ENCODE peak calls at places on chromosomes 12 and 14, in nine cellular contexts. One of them, this sample, is unnamed.

GRCh38 chr12:100393202-100393601 is 36.3 kb downstream of the SLC17A8 start:
- DNase-seq in RWPE1: no peak
- DNase-seq in endothelial cell: no peak
- DNase-seq in psoas muscle: no peak
- DNase-seq in cardiac fibroblast: no peak
- DNase-seq in esophagus squamous epithelium: no peak
- DNase-seq in astrocyte of the spinal cord: no peak
- DNase-seq in A549: no peak
- DNase-seq in PC-3: no peak
- DNase-seq in this sample: no peak

GRCh38 chr12:132437252-132438138 is 52.5 kb upstream of the FBRSL1 start:
- DNase-seq in RWPE1: no peak
- DNase-seq in endothelial cell: no peak
- DNase-seq in psoas muscle: no peak
- DNase-seq in cardiac fibroblast: no peak
- DNase-seq in esophagus squamous epithelium: no peak
- DNase-seq in astrocyte of the spinal cord: no peak
- DNase-seq in A549: no peak
- DNase-seq in PC-3: no peak
- DNase-seq in this sample: no peak

GRCh38 chr14:86013663-86014062 is 483.7 kb downstream of the FLRT2 start:
- DNase-seq in RWPE1: no peak
- DNase-seq in endothelial cell: no peak
- DNase-seq in psoas muscle: no peak
- DNase-seq in cardiac fibroblast: peak; percentile 2
- DNase-seq in esophagus squamous epithelium: no peak
- DNase-seq in astrocyte of the spinal cord: peak; percentile 3
- DNase-seq in A549: no peak
- DNase-seq in PC-3: peak; percentile 44
- DNase-seq in this sample: no peak

GRCh38 chr14:49774111-49774510 is 6.2 kb downstream of the KLHDC2 start:
- DNase-seq in RWPE1: no peak
- DNase-seq in endothelial cell: no peak
- DNase-seq in psoas muscle: no peak
- DNase-seq in cardiac fibroblast: no peak
- DNase-seq in esophagus squamous epithelium: no peak
- DNase-seq in astrocyte of the spinal cord: no peak
- DNase-seq in A549: no peak
- DNase-seq in PC-3: no peak
- DNase-seq in this sample: no peak

GRCh38 chr14:106586098-106586704 is 1059.8 kb downstream of the TMEM121 start:
- DNase-seq in RWPE1: peak; percentile 8
- DNase-seq in endothelial cell: no peak
- DNase-seq in psoas muscle: no peak
- DNase-seq in cardiac fibroblast: no peak
- DNase-seq in esophagus squamous epithelium: no peak
- DNase-seq in astrocyte of the spinal cord: no peak
- DNase-seq in A549: no peak
- DNase-seq in PC-3: no peak
- DNase-seq in this sample: no peak

GRCh38 chr14:32470161-32470705 is 141.1 kb downstream of the AKAP6 start:
- DNase-seq in RWPE1: no peak
- DNase-seq in endothelial cell: no peak
- DNase-seq in psoas muscle: no peak
- DNase-seq in cardiac fibroblast: no peak
- DNase-seq in esophagus squamous epithelium: no peak
- DNase-seq in astrocyte of the spinal cord: no peak
- DNase-seq in A549: no peak
- DNase-seq in PC-3: peak; percentile 56
- DNase-seq in this sample: no peak

GRCh38 chr14:36659010-36659821 is 2.4 kb upstream of the PAX9 start:
- DNase-seq in RWPE1: no peak
- DNase-seq in endothelial cell: no peak
- DNase-seq in psoas muscle: no peak
- DNase-seq in cardiac fibroblast: no peak
- DNase-seq in esophagus squamous epithelium: no peak
- DNase-seq in astrocyte of the spinal cord: no peak
- DNase-seq in A549: no peak
- DNase-seq in PC-3: peak; percentile 18
- DNase-seq in this sample: no peak

GRCh38 chr14:34365309-34365915 is 96.6 kb downstream of the SPTSSA start:
- DNase-seq in RWPE1: no peak
- DNase-seq in endothelial cell: no peak
- DNase-seq in psoas muscle: no peak
- DNase-seq in cardiac fibroblast: peak; percentile 35
- DNase-seq in esophagus squamous epithelium: no peak
- DNase-seq in astrocyte of the spinal cord: peak; percentile 54
- DNase-seq in A549: no peak
- DNase-seq in PC-3: peak; percentile 29
- DNase-seq in this sample: no peak

GRCh38 chr14:61551419-61551818 is 143.9 kb upstream of the HIF1A start:
- DNase-seq in RWPE1: no peak
- DNase-seq in endothelial cell: no peak
- DNase-seq in psoas muscle: no peak
- DNase-seq in cardiac fibroblast: no peak
- DNase-seq in esophagus squamous epithelium: no peak
- DNase-seq in astrocyte of the spinal cord: no peak
- DNase-seq in A549: no peak
- DNase-seq in PC-3: no peak
- DNase-seq in this sample: no peak

GRCh38 chr14:98077176-98077575 is 1194.8 kb downstream of the BCL11B start:
- DNase-seq in RWPE1: peak; percentile 56
- DNase-seq in endothelial cell: no peak
- DNase-seq in psoas muscle: no peak
- DNase-seq in cardiac fibroblast: no peak
- DNase-seq in esophagus squamous epithelium: no peak
- DNase-seq in astrocyte of the spinal cord: no peak
- DNase-seq in A549: no peak
- DNase-seq in PC-3: no peak
- DNase-seq in this sample: no peak

GRCh38 chr12:122350444-122350843 is 72.0 kb downstream of the CLIP1 start:
- DNase-seq in RWPE1: no peak
- DNase-seq in endothelial cell: no peak
- DNase-seq in psoas muscle: peak; percentile 65
- DNase-seq in cardiac fibroblast: peak; percentile 51
- DNase-seq in esophagus squamous epithelium: no peak
- DNase-seq in astrocyte of the spinal cord: peak; percentile 65
- DNase-seq in A549: no peak
- DNase-seq in PC-3: no peak
- DNase-seq in this sample: no peak

GRCh38 chr14:24216345-24216699 is 456 bp upstream of the MDP1 start:
- DNase-seq in RWPE1: no peak
- DNase-seq in endothelial cell: no peak
- DNase-seq in psoas muscle: no peak
- DNase-seq in cardiac fibroblast: no peak
- DNase-seq in esophagus squamous epithelium: no peak
- DNase-seq in astrocyte of the spinal cord: no peak
- DNase-seq in A549: no peak
- DNase-seq in PC-3: no peak
- DNase-seq in this sample: no peak

GRCh38 chr14:24211311-24211710 is 2.0 kb downstream of the CHMP4A start:
- DNase-seq in RWPE1: no peak
- DNase-seq in endothelial cell: no peak
- DNase-seq in psoas muscle: no peak
- DNase-seq in cardiac fibroblast: no peak
- DNase-seq in esophagus squamous epithelium: no peak
- DNase-seq in astrocyte of the spinal cord: no peak
- DNase-seq in A549: no peak
- DNase-seq in PC-3: no peak
- DNase-seq in this sample: no peak

GRCh38 chr14:24213866-24214652 is 771 bp upstream of the CHMP4A start:
- DNase-seq in RWPE1: no peak
- DNase-seq in endothelial cell: no peak
- DNase-seq in psoas muscle: no peak
- DNase-seq in cardiac fibroblast: no peak
- DNase-seq in esophagus squamous epithelium: no peak
- DNase-seq in astrocyte of the spinal cord: no peak
- DNase-seq in A549: no peak
- DNase-seq in PC-3: no peak
- DNase-seq in this sample: no peak

GRCh38 chr14:24215495-24216344 is at the start of gene MDP1:
- DNase-seq in RWPE1: peak; percentile 85
- DNase-seq in endothelial cell: peak; percentile 76
- DNase-seq in psoas muscle: peak; percentile 91
- DNase-seq in cardiac fibroblast: peak; percentile 84
- DNase-seq in esophagus squamous epithelium: peak; percentile 57
- DNase-seq in astrocyte of the spinal cord: peak; percentile 89
- DNase-seq in A549: peak; percentile 95
- DNase-seq in PC-3: peak; percentile 93
- DNase-seq in this sample: no peak

DNA sequence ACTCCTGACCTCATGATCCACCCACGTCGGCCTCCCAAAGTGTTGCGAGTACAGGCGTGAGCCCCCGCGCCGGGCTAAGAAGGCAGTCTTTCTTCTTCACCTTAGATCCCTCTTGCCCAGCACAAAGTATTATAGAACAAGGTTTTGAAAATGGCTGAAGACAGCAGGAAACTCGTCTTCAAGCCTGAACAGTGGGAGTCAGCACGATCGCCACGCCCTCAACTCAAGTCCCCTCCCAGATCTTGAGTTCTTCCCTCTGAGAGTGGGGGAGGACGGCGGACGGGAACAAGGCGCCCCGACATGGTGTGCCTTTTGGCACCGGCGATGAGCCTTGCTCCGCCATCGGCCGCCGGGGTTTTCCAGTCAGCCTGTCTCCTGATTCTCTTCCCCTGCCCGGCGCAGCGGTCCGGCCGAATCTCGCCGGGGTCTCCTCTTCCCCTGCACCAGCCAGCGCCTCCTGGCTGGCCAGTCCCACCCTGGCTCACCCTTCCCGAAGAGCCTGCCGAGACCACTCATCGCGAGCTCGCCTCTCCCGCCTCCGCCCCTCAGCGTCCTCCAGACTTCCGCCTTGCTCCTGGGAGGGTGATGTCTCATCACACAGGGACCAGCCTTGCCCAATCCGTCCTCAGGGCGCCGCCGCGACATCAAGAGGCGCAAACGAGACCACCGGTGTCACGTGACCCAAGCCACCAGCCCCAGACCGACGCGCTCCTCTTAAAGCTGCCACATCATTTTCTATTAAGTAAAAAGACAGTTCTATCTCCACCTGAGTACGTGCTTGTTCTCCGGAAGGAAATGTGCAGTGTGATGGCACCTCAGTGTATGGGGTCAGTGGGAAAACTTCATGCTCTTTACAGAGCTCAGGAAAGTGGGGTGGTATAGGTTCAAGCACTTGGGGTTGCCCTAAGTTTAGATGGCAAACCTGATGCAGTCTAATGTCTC is at the start of gene CHMP4A:
- DNase-seq in RWPE1: peak; percentile 97
- DNase-seq in endothelial cell: peak; percentile 92
- DNase-seq in psoas muscle: peak; percentile 99
- DNase-seq in cardiac fibroblast: peak; percentile 99
- DNase-seq in esophagus squamous epithelium: peak; percentile 92
- DNase-seq in astrocyte of the spinal cord: peak; percentile 99
- DNase-seq in A549: peak; percentile 99
- DNase-seq in PC-3: peak; percentile 97
- DNase-seq in this sample: peak; percentile 69
- TF ChIP-seq CTCF in RWPE1: no peak
- TF ChIP-seq CTCF in endothelial cell: no peak
- TF ChIP-seq CTCF in psoas muscle: no peak
- TF ChIP-seq CTCF in cardiac fibroblast: peak; percentile 22
- TF ChIP-seq CTCF in esophagus squamous epithelium: peak; percentile 41
- TF ChIP-seq CTCF in astrocyte of the spinal cord: peak; percentile 15
- TF ChIP-seq CTCF in A549: no peak
- TF ChIP-seq CTCF in PC-3: no peak
- TF ChIP-seq CTCF in this sample: peak; percentile 12

GRCh38 chr14:47509957-47510356 is 165.4 kb downstream of the MDGA2 start:
- DNase-seq in RWPE1: no peak
- DNase-seq in endothelial cell: no peak
- DNase-seq in psoas muscle: no peak
- DNase-seq in cardiac fibroblast: no peak
- DNase-seq in esophagus squamous epithelium: no peak
- DNase-seq in astrocyte of the spinal cord: no peak
- DNase-seq in A549: no peak
- DNase-seq in PC-3: no peak
- DNase-seq in this sample: no peak
- TF ChIP-seq CTCF in RWPE1: no peak
- TF ChIP-seq CTCF in endothelial cell: no peak
- TF ChIP-seq CTCF in psoas muscle: no peak
- TF ChIP-seq CTCF in cardiac fibroblast: no peak
- TF ChIP-seq CTCF in esophagus squamous epithelium: no peak
- TF ChIP-seq CTCF in astrocyte of the spinal cord: no peak
- TF ChIP-seq CTCF in A549: no peak
- TF ChIP-seq CTCF in PC-3: no peak
- TF ChIP-seq CTCF in this sample: no peak

GRCh38 chr14:52473557-52473956 is 78.7 kb downstream of the TXNDC16 start:
- DNase-seq in RWPE1: peak; percentile 16
- DNase-seq in endothelial cell: no peak
- DNase-seq in psoas muscle: no peak
- DNase-seq in cardiac fibroblast: peak; percentile 80
- DNase-seq in esophagus squamous epithelium: no peak
- DNase-seq in astrocyte of the spinal cord: peak; percentile 62
- DNase-seq in A549: no peak
- DNase-seq in PC-3: peak; percentile 78
- DNase-seq in this sample: no peak
- TF ChIP-seq CTCF in RWPE1: peak; percentile 43
- TF ChIP-seq CTCF in endothelial cell: peak; percentile 26
- TF ChIP-seq CTCF in psoas muscle: peak; percentile 26
- TF ChIP-seq CTCF in cardiac fibroblast: peak; percentile 23
- TF ChIP-seq CTCF in esophagus squamous epithelium: peak; percentile 31
- TF ChIP-seq CTCF in astrocyte of the spinal cord: peak; percentile 22
- TF ChIP-seq CTCF in A549: peak; percentile 67
- TF ChIP-seq CTCF in PC-3: peak; percentile 83
- TF ChIP-seq CTCF in this sample: peak; percentile 46

GRCh38 chr14:103091041-103091882 is 3.3 kb upstream of the EXOC3L4 start:
- DNase-seq in RWPE1: no peak
- DNase-seq in endothelial cell: peak; percentile 62
- DNase-seq in psoas muscle: peak; percentile 74
- DNase-seq in cardiac fibroblast: no peak
- DNase-seq in esophagus squamous epithelium: no peak
- DNase-seq in astrocyte of the spinal cord: no peak
- DNase-seq in A549: peak; percentile 88
- DNase-seq in PC-3: peak; percentile 56
- DNase-seq in this sample: no peak
- TF ChIP-seq CTCF in RWPE1: peak; percentile 67
- TF ChIP-seq CTCF in endothelial cell: peak; percentile 47
- TF ChIP-seq CTCF in psoas muscle: peak; percentile 35
- TF ChIP-seq CTCF in cardiac fibroblast: peak; percentile 25
- TF ChIP-seq CTCF in esophagus squamous epithelium: peak; percentile 49
- TF ChIP-seq CTCF in astrocyte of the spinal cord: peak; percentile 44
- TF ChIP-seq CTCF in A549: peak; percentile 67
- TF ChIP-seq CTCF in PC-3: peak; percentile 51
- TF ChIP-seq CTCF in this sample: peak; percentile 34

DNA sequence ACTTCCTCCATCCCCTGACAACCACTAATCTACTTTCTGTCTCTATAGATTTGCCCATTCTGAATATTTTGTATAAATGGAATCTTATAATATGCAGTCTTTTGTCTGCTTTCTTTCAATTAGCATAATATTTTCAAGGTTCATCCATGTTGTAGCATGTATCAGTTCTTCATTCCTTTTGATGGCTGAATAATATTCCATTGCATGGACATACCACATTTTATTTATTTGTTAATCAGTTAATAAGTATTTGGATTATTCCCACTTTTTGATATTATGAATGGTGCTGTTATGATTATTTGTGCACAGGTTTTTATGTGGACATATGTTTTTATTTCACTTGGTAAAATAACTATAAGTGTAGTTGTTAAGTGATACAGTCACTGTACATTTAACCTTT is 155.1 kb upstream of the WSCD2 start:
- DNase-seq in RWPE1: no peak
- DNase-seq in endothelial cell: no peak
- DNase-seq in psoas muscle: no peak
- DNase-seq in cardiac fibroblast: no peak
- DNase-seq in esophagus squamous epithelium: no peak
- DNase-seq in astrocyte of the spinal cord: no peak
- DNase-seq in A549: no peak
- DNase-seq in PC-3: no peak
- DNase-seq in this sample: no peak
- TF ChIP-seq CTCF in RWPE1: no peak
- TF ChIP-seq CTCF in endothelial cell: no peak
- TF ChIP-seq CTCF in psoas muscle: no peak
- TF ChIP-seq CTCF in cardiac fibroblast: no peak
- TF ChIP-seq CTCF in esophagus squamous epithelium: no peak
- TF ChIP-seq CTCF in astrocyte of the spinal cord: no peak
- TF ChIP-seq CTCF in A549: no peak
- TF ChIP-seq CTCF in PC-3: no peak
- TF ChIP-seq CTCF in this sample: no peak